ENCODE peak calls at places on chromosome 6, in six cellular contexts. U is lung, A is GM13977, F is AG04450, W is tibial artery, H is upper lobe of right lung. Z is an unnamed sample.

GRCh38 chr6:33769248-33769821 is 19.6 kb downstream of the LEMD2 start:
- DNase-seq in W (no peak), F (no peak), U (no peak), H (no peak), A (no peak), Z (no peak)

GRCh38 chr6:43724914-43725642 is 37.5 kb upstream of the MRPS18A start:
- DNase-seq in U (peak), H (peak), F (peak), A (peak), W (peak), Z (peak)

GRCh38 chr6:116221067-116221466 is 32.8 kb downstream of the TSPYL4 start:
- DNase-seq in F (no peak), H (no peak), A (no peak), W (no peak), U (no peak), Z (no peak)

GRCh38 chr6:28643017-28643740 is 117.5 kb downstream of the GPX5 start:
- DNase-seq in W (no peak), F (peak), A (peak), U (no peak), H (no peak), Z (peak)

GRCh38 chr6:25301358-25301757 is 22.2 kb downstream of the CARMIL1 start:
- DNase-seq in U (no peak), F (no peak), H (no peak), A (no peak), W (no peak), Z (no peak)

GRCh38 chr6:37149750-37150149 is 20.2 kb upstream of the PIM1 start:
- DNase-seq in W (no peak), A (no peak), F (no peak), H (no peak), U (no peak), Z (no peak)

GRCh38 chr6:134372603-134373281 is 54.8 kb upstream of the SGK1 start:
- DNase-seq in W (peak), A (no peak), F (no peak), U (peak), H (no peak), Z (no peak)

GRCh38 chr6:140960566-140960965 is 1172.2 kb upstream of the GJE1 start:
- DNase-seq in W (no peak), U (no peak), H (no peak), A (no peak), F (no peak), Z (no peak)

GRCh38 chr6:1224514-1224913 is 87.4 kb upstream of the FOXQ1 start:
- DNase-seq in F (no peak), U (no peak), A (no peak), H (no peak), W (no peak), Z (no peak)

DNA sequence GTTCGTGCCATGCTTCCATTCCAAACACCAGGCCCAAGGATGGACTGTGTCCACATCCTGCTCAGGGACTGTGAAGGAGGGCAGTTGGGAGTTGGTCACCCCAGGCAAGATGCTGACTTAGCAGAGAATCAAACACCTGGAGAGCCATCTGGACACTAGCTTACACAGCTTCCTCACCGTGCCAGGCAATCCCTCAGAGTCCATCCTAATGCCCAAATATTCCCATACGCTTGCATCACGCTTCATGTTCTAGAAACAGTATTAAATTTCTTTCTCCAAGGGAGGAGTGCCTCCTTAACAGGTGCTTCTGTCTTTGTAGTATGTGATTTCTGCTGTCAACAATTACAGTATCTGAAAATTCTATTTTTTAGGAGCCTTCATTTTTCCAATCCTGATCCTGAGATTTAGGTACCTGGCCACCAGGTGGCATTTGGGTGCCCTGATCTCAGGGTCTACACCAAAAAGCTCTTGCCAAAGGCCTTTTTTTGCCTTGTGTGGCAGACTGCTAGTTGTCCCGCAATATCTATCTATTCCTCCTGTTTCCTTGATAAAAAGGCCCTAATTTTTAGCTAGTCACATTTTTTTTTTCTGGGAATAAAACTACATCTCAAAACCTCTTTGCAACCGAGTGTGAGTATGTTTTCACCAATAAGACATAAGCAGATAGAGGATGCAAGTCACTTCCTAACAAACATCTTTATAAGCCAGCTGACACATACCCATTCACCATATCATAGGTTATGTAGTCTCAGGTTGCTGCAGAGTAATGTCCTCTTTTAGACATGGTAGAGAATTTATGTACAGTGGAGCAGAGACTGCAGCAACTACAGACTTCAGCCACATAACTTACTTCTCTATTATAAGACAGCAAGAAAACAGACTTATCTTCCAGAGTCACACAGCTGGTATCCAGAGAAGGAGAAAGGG is 85.0 kb downstream of the PREP start:
- DNase-seq in H (no peak), F (no peak), U (no peak), A (no peak), W (no peak), Z (peak)
- TF ChIP-seq CTCF in H (peak), F (no peak), U (no peak), A (peak), W (no peak), Z (peak)

GRCh38 chr6:117477988-117478852 is 4.3 kb upstream of the DCBLD1 start:
- DNase-seq in A (peak), F (no peak), H (no peak), W (no peak), U (no peak), Z (no peak)
- TF ChIP-seq CTCF in A (peak), F (no peak), H (peak), W (no peak), U (peak), Z (no peak)

DNA sequence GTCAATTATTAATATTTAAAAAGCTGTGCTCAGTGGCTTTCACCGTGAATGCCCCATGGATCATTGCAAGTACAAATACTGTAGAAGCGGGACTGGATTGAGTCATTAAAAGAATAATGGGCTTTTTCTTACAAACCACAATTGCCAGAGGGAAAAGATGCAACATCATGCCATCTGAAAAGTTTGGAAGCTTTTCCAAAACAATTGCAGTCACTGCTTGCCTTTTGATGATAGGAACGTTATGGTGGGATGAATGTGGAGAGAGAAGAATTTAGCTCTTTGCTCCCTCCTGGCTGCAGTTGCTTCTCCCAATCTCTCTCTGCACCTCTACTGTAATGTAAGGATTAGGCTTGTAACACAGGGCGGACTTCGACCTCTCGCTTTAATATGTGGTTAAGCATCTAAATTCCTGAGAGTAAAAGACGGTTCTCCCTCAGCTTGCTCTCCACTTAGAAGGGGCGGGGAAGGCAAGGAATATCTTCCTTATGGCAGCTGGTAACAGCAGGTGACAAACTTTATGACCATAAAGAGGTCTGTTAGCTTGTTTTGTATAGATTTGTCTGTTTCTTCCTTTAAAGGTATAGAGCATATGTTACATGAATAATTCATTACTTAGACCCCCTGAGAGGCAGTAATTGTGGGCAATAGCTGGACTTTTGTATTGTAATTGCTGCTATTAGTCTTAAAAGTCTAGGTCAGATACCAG is 376.1 kb downstream of the UTRN start:
- DNase-seq in U (no peak), H (no peak), F (no peak), W (no peak), A (no peak), Z (peak)
- TF ChIP-seq CTCF in U (no peak), H (no peak), F (peak), W (no peak), A (no peak), Z (no peak)

GRCh38 chr6:68876792-68877493 is 241.9 kb downstream of the ADGRB3 start:
- DNase-seq in W (no peak), H (no peak), U (no peak), A (peak), F (no peak), Z (no peak)
- TF ChIP-seq CTCF in W (no peak), H (peak), U (no peak), A (peak), F (peak), Z (peak)

GRCh38 chr6:6696867-6697531 is 108.5 kb downstream of the LY86 start:
- DNase-seq in U (peak), F (no peak), H (peak), W (peak), A (peak), Z (peak)
- TF ChIP-seq CTCF in U (peak), F (peak), H (peak), W (no peak), A (peak), Z (peak)

DNA sequence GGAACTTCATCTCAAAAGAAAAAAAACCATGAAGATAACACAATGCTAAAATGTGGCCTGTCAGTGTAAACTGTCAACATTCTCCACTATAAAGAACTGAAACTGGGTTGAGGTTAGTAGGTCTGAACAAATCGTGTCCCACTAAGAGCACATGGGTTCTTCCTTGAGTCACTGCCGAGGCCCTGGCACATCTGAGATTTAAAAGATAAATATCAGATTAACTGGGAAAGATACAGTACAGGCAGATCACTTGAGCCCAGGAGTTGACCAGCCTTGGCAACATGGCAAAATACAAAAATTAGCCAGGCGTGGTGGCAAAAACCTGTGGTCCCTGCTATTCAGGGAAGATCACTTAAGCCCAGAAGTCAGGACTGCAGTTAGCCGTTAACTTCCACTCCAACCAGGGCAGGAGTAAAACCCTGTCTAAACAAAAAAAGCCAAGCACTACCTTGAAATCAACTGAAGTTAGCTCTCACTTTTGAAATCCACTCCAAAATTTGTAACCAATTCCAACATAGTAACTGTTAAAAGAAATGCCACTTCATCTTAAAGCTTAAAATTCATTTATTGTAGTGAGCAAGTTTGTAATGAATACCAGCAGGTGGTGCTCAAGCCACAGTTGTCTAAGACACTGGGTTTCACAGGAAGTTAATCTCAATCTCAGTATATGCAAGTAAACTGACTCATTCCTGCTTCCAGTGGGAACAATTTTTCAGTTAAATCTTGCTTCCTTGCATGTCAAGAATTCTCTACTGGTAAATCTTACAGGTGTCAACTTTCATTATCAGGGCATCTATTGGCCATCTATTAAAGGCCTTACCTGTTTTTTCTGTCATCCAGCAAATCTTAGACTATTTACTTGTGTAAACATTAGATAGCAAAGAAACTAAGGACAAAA is 5.4 kb downstream of the EEF1A1 start:
- DNase-seq in U (peak), H (no peak), W (peak), F (peak), A (peak), Z (peak)
- TF ChIP-seq CTCF in U (peak), H (peak), W (peak), F (peak), A (peak), Z (peak)

DNA sequence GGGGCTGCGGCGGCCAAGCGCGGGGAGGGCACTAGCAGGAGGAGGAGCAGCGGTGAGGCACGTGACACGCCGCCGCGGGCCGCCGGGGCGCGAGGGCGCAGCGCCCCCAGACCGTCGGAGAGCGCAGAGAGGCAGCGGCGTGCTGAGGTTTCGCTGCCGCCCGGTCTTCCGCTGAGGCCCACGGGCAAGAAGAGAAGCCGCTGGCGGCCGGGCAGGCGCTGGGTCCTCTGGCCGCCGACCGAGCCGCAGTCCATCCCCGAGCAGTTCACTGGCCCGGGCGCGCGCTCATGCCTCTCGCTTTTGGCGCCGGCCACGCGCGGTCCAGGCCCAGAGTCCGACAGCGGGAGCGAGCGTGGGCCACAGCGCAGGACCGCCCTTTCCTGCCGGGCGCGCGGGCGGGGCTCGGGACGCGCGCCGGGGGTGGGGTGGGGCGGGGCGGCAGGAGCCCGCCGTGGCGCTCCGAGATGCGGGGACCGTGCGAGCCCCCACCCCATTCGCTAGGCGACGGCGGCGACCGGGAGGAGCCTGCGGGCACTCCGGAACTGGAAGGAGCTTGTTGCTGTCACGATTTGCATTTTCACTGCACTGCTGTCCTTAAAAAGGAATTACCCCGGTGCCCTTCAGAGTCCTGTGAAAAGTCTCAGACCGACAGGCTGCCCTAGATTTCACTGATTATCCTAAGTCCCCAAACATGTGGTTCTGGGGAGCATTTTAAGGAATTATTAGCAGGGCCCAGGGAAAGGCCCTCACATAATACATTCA is at the start of gene MCUR1:
- DNase-seq in H (peak), F (peak), W (peak), U (peak), A (peak), Z (peak)
- TF ChIP-seq CTCF in H (peak), F (peak), W (no peak), U (no peak), A (peak), Z (no peak)

Z was measured in Calu3.